ENCODE peak calls at places on chromosomes 5 and 9, in nine cellular contexts. One of them, this sample, is unnamed.

GRCh38 chr5:72523960-72524582 is 16.9 kb upstream of the ZNF366 start:
- DNase-seq in progenitor cell of endocrine pancreas: no peak
- DNase-seq in pancreas: no peak
- DNase-seq in activated CD4-positive, CD25-positive, alpha-beta regulatory T cell: no peak
- DNase-seq in RCC 7860: peak; percentile 31
- DNase-seq in GDM1: peak; percentile 47
- DNase-seq in substantia nigra: no peak
- DNase-seq in EH: peak; percentile 88
- DNase-seq in Caco-2: peak; percentile 44
- DNase-seq in this sample: peak; percentile 43

GRCh38 chr5:33649801-33650482 is 209.2 kb downstream of the TARS1 start:
- DNase-seq in activated CD4-positive, CD25-positive, alpha-beta regulatory T cell: no peak
- DNase-seq in EH: peak; percentile 94
- DNase-seq in GDM1: no peak
- DNase-seq in substantia nigra: no peak
- DNase-seq in progenitor cell of endocrine pancreas: no peak
- DNase-seq in pancreas: no peak
- DNase-seq in RCC 7860: no peak
- DNase-seq in Caco-2: no peak
- DNase-seq in this sample: no peak

GRCh38 chr5:172943906-172944305 is 15.3 kb upstream of the RPL26L1 start:
- DNase-seq in substantia nigra: no peak
- DNase-seq in progenitor cell of endocrine pancreas: no peak
- DNase-seq in pancreas: no peak
- DNase-seq in RCC 7860: peak; percentile 99
- DNase-seq in GDM1: no peak
- DNase-seq in Caco-2: no peak
- DNase-seq in EH: no peak
- DNase-seq in activated CD4-positive, CD25-positive, alpha-beta regulatory T cell: no peak
- DNase-seq in this sample: no peak

GRCh38 chr9:105030285-105030684 is 102.3 kb upstream of the ABCA1 start:
- DNase-seq in pancreas: no peak
- DNase-seq in EH: no peak
- DNase-seq in GDM1: no peak
- DNase-seq in progenitor cell of endocrine pancreas: no peak
- DNase-seq in RCC 7860: no peak
- DNase-seq in activated CD4-positive, CD25-positive, alpha-beta regulatory T cell: no peak
- DNase-seq in Caco-2: no peak
- DNase-seq in substantia nigra: no peak
- DNase-seq in this sample: no peak

GRCh38 chr9:94809778-94810177 is 83.3 kb downstream of the AOPEP start:
- DNase-seq in EH: no peak
- DNase-seq in substantia nigra: no peak
- DNase-seq in Caco-2: no peak
- DNase-seq in activated CD4-positive, CD25-positive, alpha-beta regulatory T cell: no peak
- DNase-seq in GDM1: no peak
- DNase-seq in pancreas: no peak
- DNase-seq in progenitor cell of endocrine pancreas: no peak
- DNase-seq in RCC 7860: no peak
- DNase-seq in this sample: no peak

GRCh38 chr9:35618854-35619799 is 914 bp upstream of the CD72 start:
- DNase-seq in RCC 7860: no peak
- DNase-seq in progenitor cell of endocrine pancreas: no peak
- DNase-seq in Caco-2: no peak
- DNase-seq in activated CD4-positive, CD25-positive, alpha-beta regulatory T cell: no peak
- DNase-seq in pancreas: no peak
- DNase-seq in EH: no peak
- DNase-seq in substantia nigra: no peak
- DNase-seq in GDM1: peak; percentile 84
- DNase-seq in this sample: no peak

GRCh38 chr5:155878991-155879575 is 447.9 kb upstream of the SGCD start:
- DNase-seq in progenitor cell of endocrine pancreas: no peak
- DNase-seq in pancreas: no peak
- DNase-seq in EH: peak; percentile 46
- DNase-seq in RCC 7860: no peak
- DNase-seq in substantia nigra: no peak
- DNase-seq in Caco-2: no peak
- DNase-seq in GDM1: no peak
- DNase-seq in activated CD4-positive, CD25-positive, alpha-beta regulatory T cell: no peak
- DNase-seq in this sample: peak; percentile 9

GRCh38 chr5:135018457-135018856 is 15.6 kb downstream of the PITX1 start:
- DNase-seq in RCC 7860: no peak
- DNase-seq in pancreas: no peak
- DNase-seq in GDM1: no peak
- DNase-seq in activated CD4-positive, CD25-positive, alpha-beta regulatory T cell: no peak
- DNase-seq in EH: no peak
- DNase-seq in Caco-2: no peak
- DNase-seq in progenitor cell of endocrine pancreas: no peak
- DNase-seq in substantia nigra: no peak
- DNase-seq in this sample: no peak

GRCh38 chr9:81690251-81690851 is 1.0 kb upstream of the TLE1 start:
- DNase-seq in GDM1: no peak
- DNase-seq in Caco-2: peak; percentile 72
- DNase-seq in progenitor cell of endocrine pancreas: peak; percentile 44
- DNase-seq in substantia nigra: no peak
- DNase-seq in pancreas: peak; percentile 65
- DNase-seq in RCC 7860: no peak
- DNase-seq in EH: no peak
- DNase-seq in activated CD4-positive, CD25-positive, alpha-beta regulatory T cell: no peak
- DNase-seq in this sample: no peak

GRCh38 chr9:96327694-96328352 is 25.8 kb upstream of the HSD17B3 start:
- DNase-seq in GDM1: no peak
- DNase-seq in Caco-2: peak; percentile 70
- DNase-seq in RCC 7860: peak; percentile 60
- DNase-seq in substantia nigra: peak; percentile 20
- DNase-seq in progenitor cell of endocrine pancreas: no peak
- DNase-seq in pancreas: peak; percentile 14
- DNase-seq in EH: peak; percentile 76
- DNase-seq in activated CD4-positive, CD25-positive, alpha-beta regulatory T cell: no peak
- DNase-seq in this sample: no peak

GRCh38 chr9:113632776-113633590 is 169.5 kb downstream of the RGS3 start:
- DNase-seq in pancreas: no peak
- DNase-seq in substantia nigra: no peak
- DNase-seq in activated CD4-positive, CD25-positive, alpha-beta regulatory T cell: no peak
- DNase-seq in Caco-2: no peak
- DNase-seq in GDM1: no peak
- DNase-seq in RCC 7860: peak; percentile 24
- DNase-seq in progenitor cell of endocrine pancreas: no peak
- DNase-seq in EH: peak; percentile 76
- DNase-seq in this sample: no peak

GRCh38 chr9:104304925-104305324 is 199.1 kb upstream of the OR13F1 start:
- DNase-seq in substantia nigra: no peak
- DNase-seq in GDM1: no peak
- DNase-seq in Caco-2: no peak
- DNase-seq in activated CD4-positive, CD25-positive, alpha-beta regulatory T cell: no peak
- DNase-seq in EH: no peak
- DNase-seq in progenitor cell of endocrine pancreas: no peak
- DNase-seq in pancreas: no peak
- DNase-seq in RCC 7860: no peak
- DNase-seq in this sample: no peak

GRCh38 chr5:56815657-56816545 is 552 bp downstream of the MAP3K1 start:
- DNase-seq in RCC 7860: no peak
- DNase-seq in activated CD4-positive, CD25-positive, alpha-beta regulatory T cell: peak; percentile 58
- DNase-seq in progenitor cell of endocrine pancreas: peak; percentile 18
- DNase-seq in pancreas: peak; percentile 18
- DNase-seq in Caco-2: peak; percentile 49
- DNase-seq in GDM1: no peak
- DNase-seq in substantia nigra: no peak
- DNase-seq in EH: peak; percentile 64
- DNase-seq in this sample: no peak

GRCh38 chr9:136587944-136588662 is 42.3 kb upstream of the NOTCH1 start:
- DNase-seq in RCC 7860: no peak
- DNase-seq in EH: no peak
- DNase-seq in substantia nigra: no peak
- DNase-seq in activated CD4-positive, CD25-positive, alpha-beta regulatory T cell: no peak
- DNase-seq in GDM1: no peak
- DNase-seq in pancreas: no peak
- DNase-seq in progenitor cell of endocrine pancreas: no peak
- DNase-seq in Caco-2: no peak
- DNase-seq in this sample: no peak

GRCh38 chr5:77767301-77767700 is 8.8 kb downstream of the TBCA start:
- DNase-seq in substantia nigra: no peak
- DNase-seq in pancreas: no peak
- DNase-seq in Caco-2: no peak
- DNase-seq in RCC 7860: no peak
- DNase-seq in GDM1: no peak
- DNase-seq in activated CD4-positive, CD25-positive, alpha-beta regulatory T cell: no peak
- DNase-seq in EH: no peak
- DNase-seq in progenitor cell of endocrine pancreas: no peak
- DNase-seq in this sample: no peak

GRCh38 chr9:131116281-131117101 is 8.9 kb upstream of the NUP214 start:
- DNase-seq in substantia nigra: peak; percentile 48
- DNase-seq in Caco-2: no peak
- DNase-seq in GDM1: no peak
- DNase-seq in progenitor cell of endocrine pancreas: no peak
- DNase-seq in RCC 7860: no peak
- DNase-seq in pancreas: no peak
- DNase-seq in EH: no peak
- DNase-seq in activated CD4-positive, CD25-positive, alpha-beta regulatory T cell: no peak
- DNase-seq in this sample: no peak

GRCh38 chr9:112029921-112030444 is 133.4 kb downstream of the UGCG start:
- DNase-seq in substantia nigra: no peak
- DNase-seq in activated CD4-positive, CD25-positive, alpha-beta regulatory T cell: no peak
- DNase-seq in RCC 7860: peak; percentile 87
- DNase-seq in GDM1: no peak
- DNase-seq in pancreas: no peak
- DNase-seq in Caco-2: peak; percentile 74
- DNase-seq in EH: peak; percentile 77
- DNase-seq in progenitor cell of endocrine pancreas: no peak
- DNase-seq in this sample: no peak

GRCh38 chr9:14313951-14314423 is at the start of gene NFIB:
- DNase-seq in pancreas: peak; percentile 63
- DNase-seq in activated CD4-positive, CD25-positive, alpha-beta regulatory T cell: no peak
- DNase-seq in Caco-2: peak; percentile 5
- DNase-seq in RCC 7860: no peak
- DNase-seq in progenitor cell of endocrine pancreas: peak; percentile 37
- DNase-seq in GDM1: no peak
- DNase-seq in EH: peak; percentile 19
- DNase-seq in substantia nigra: peak; percentile 50
- DNase-seq in this sample: peak; percentile 99

GRCh38 chr9:117300686-117301085 is 114.2 kb downstream of the ASTN2 start:
- DNase-seq in RCC 7860: no peak
- DNase-seq in GDM1: no peak
- DNase-seq in activated CD4-positive, CD25-positive, alpha-beta regulatory T cell: no peak
- DNase-seq in substantia nigra: no peak
- DNase-seq in EH: no peak
- DNase-seq in pancreas: no peak
- DNase-seq in Caco-2: no peak
- DNase-seq in progenitor cell of endocrine pancreas: no peak
- DNase-seq in this sample: no peak

GRCh38 chr9:114799925-114800324 is 5.9 kb downstream of the TNFSF15 start:
- DNase-seq in RCC 7860: no peak
- DNase-seq in pancreas: no peak
- DNase-seq in GDM1: no peak
- DNase-seq in substantia nigra: no peak
- DNase-seq in progenitor cell of endocrine pancreas: no peak
- DNase-seq in activated CD4-positive, CD25-positive, alpha-beta regulatory T cell: no peak
- DNase-seq in EH: no peak
- DNase-seq in Caco-2: no peak
- DNase-seq in this sample: no peak

GRCh38 chr9:130020618-130021017 is 22.4 kb downstream of the FNBP1 start:
- DNase-seq in pancreas: no peak
- DNase-seq in Caco-2: no peak
- DNase-seq in RCC 7860: no peak
- DNase-seq in EH: no peak
- DNase-seq in progenitor cell of endocrine pancreas: no peak
- DNase-seq in GDM1: no peak
- DNase-seq in activated CD4-positive, CD25-positive, alpha-beta regulatory T cell: no peak
- DNase-seq in substantia nigra: peak; percentile 19
- DNase-seq in this sample: no peak

GRCh38 chr9:134404376-134405358 is 78.4 kb downstream of the RXRA start:
- DNase-seq in GDM1: no peak
- DNase-seq in activated CD4-positive, CD25-positive, alpha-beta regulatory T cell: no peak
- DNase-seq in Caco-2: no peak
- DNase-seq in RCC 7860: peak; percentile 19
- DNase-seq in progenitor cell of endocrine pancreas: no peak
- DNase-seq in pancreas: no peak
- DNase-seq in substantia nigra: no peak
- DNase-seq in EH: no peak
- DNase-seq in this sample: no peak

GRCh38 chr5:88671808-88672499 is 211.0 kb downstream of the MEF2C start:
- DNase-seq in pancreas: no peak
- DNase-seq in activated CD4-positive, CD25-positive, alpha-beta regulatory T cell: no peak
- DNase-seq in progenitor cell of endocrine pancreas: no peak
- DNase-seq in substantia nigra: no peak
- DNase-seq in Caco-2: no peak
- DNase-seq in GDM1: no peak
- DNase-seq in RCC 7860: no peak
- DNase-seq in EH: no peak
- DNase-seq in this sample: no peak

GRCh38 chr5:151622367-151623097 is 31.4 kb upstream of the FAT2 start:
- DNase-seq in pancreas: no peak
- DNase-seq in RCC 7860: no peak
- DNase-seq in EH: peak; percentile 39
- DNase-seq in Caco-2: no peak
- DNase-seq in GDM1: no peak
- DNase-seq in substantia nigra: no peak
- DNase-seq in progenitor cell of endocrine pancreas: no peak
- DNase-seq in activated CD4-positive, CD25-positive, alpha-beta regulatory T cell: no peak
- DNase-seq in this sample: no peak

GRCh38 chr9:20356392-20357206 is 265.7 kb downstream of the MLLT3 start:
- DNase-seq in activated CD4-positive, CD25-positive, alpha-beta regulatory T cell: peak; percentile 10
- DNase-seq in EH: peak; percentile 88
- DNase-seq in substantia nigra: peak; percentile 71
- DNase-seq in pancreas: peak; percentile 54
- DNase-seq in progenitor cell of endocrine pancreas: peak; percentile 30
- DNase-seq in RCC 7860: peak; percentile 44
- DNase-seq in Caco-2: peak; percentile 71
- DNase-seq in GDM1: peak; percentile 46
- DNase-seq in this sample: peak; percentile 66

GRCh38 chr9:93302586-93303257 is 118.8 kb downstream of the WNK2 start:
- DNase-seq in Caco-2: peak; percentile 55
- DNase-seq in pancreas: peak; percentile 57
- DNase-seq in substantia nigra: no peak
- DNase-seq in activated CD4-positive, CD25-positive, alpha-beta regulatory T cell: peak; percentile 32
- DNase-seq in RCC 7860: no peak
- DNase-seq in progenitor cell of endocrine pancreas: peak; percentile 45
- DNase-seq in GDM1: peak; percentile 47
- DNase-seq in EH: peak; percentile 58
- DNase-seq in this sample: no peak

GRCh38 chr5:119378075-119378699 is 22.4 kb downstream of the TNFAIP8 start:
- DNase-seq in RCC 7860: no peak
- DNase-seq in progenitor cell of endocrine pancreas: no peak
- DNase-seq in EH: peak; percentile 79
- DNase-seq in pancreas: no peak
- DNase-seq in activated CD4-positive, CD25-positive, alpha-beta regulatory T cell: no peak
- DNase-seq in substantia nigra: no peak
- DNase-seq in Caco-2: no peak
- DNase-seq in GDM1: no peak
- DNase-seq in this sample: no peak

GRCh38 chr5:112703866-112704820 is 33.5 kb upstream of the APC start:
- DNase-seq in RCC 7860: no peak
- DNase-seq in substantia nigra: no peak
- DNase-seq in activated CD4-positive, CD25-positive, alpha-beta regulatory T cell: no peak
- DNase-seq in GDM1: peak; percentile 59
- DNase-seq in progenitor cell of endocrine pancreas: no peak
- DNase-seq in EH: peak; percentile 62
- DNase-seq in Caco-2: no peak
- DNase-seq in pancreas: no peak
- DNase-seq in this sample: peak; percentile 54

GRCh38 chr5:39775458-39776365 is 350.9 kb upstream of the DAB2 start:
- DNase-seq in progenitor cell of endocrine pancreas: no peak
- DNase-seq in substantia nigra: no peak
- DNase-seq in pancreas: no peak
- DNase-seq in RCC 7860: peak; percentile 79
- DNase-seq in Caco-2: no peak
- DNase-seq in EH: peak; percentile 93
- DNase-seq in GDM1: no peak
- DNase-seq in activated CD4-positive, CD25-positive, alpha-beta regulatory T cell: no peak
- DNase-seq in this sample: no peak

GRCh38 chr5:43565043-43565442 is 8.2 kb upstream of the PAIP1 start:
- DNase-seq in substantia nigra: no peak
- DNase-seq in pancreas: no peak
- DNase-seq in EH: no peak
- DNase-seq in progenitor cell of endocrine pancreas: no peak
- DNase-seq in GDM1: no peak
- DNase-seq in activated CD4-positive, CD25-positive, alpha-beta regulatory T cell: no peak
- DNase-seq in Caco-2: no peak
- DNase-seq in RCC 7860: no peak
- DNase-seq in this sample: no peak

GRCh38 chr9:100474082-100474949 is 1.4 kb downstream of the TMEFF1 start:
- DNase-seq in pancreas: no peak
- DNase-seq in RCC 7860: no peak
- DNase-seq in EH: peak; percentile 10
- DNase-seq in substantia nigra: peak; percentile 33
- DNase-seq in GDM1: no peak
- DNase-seq in activated CD4-positive, CD25-positive, alpha-beta regulatory T cell: no peak
- DNase-seq in Caco-2: no peak
- DNase-seq in progenitor cell of endocrine pancreas: peak; percentile 17
- DNase-seq in this sample: no peak

This sample was measured in NCI-H446 treated with DMSO at 0.1 percent for 48 hours.